ENCODE peak calls at places on chromosomes 1 and 21, in eight cellular contexts. One of them, this sample, is unnamed.

GRCh38 chr1:70211536-70211935 is 6.2 kb upstream of the LRRC40 start:
- DNase-seq in fibroblast of mammary gland: no peak
- DNase-seq in activated CD4-positive, alpha-beta T cell treated with anti-CD3 and anti-CD28 coated beads for 4 hours: no peak
- DNase-seq in 8988T: no peak
- DNase-seq in uterus: no peak
- DNase-seq in mesendoderm: no peak
- DNase-seq in HCT116: no peak
- DNase-seq in activated naive CD8-positive, alpha-beta T cell treated with anti-CD3 and anti-CD28 coated beads, Interleukin-2, amount 50 U/mL, for 16 hours: no peak
- DNase-seq in this sample: no peak

GRCh38 chr1:227924838-227925574 is 22.7 kb downstream of the WNT9A start:
- DNase-seq in HCT116: no peak
- DNase-seq in 8988T: no peak
- DNase-seq in uterus: no peak
- DNase-seq in activated CD4-positive, alpha-beta T cell treated with anti-CD3 and anti-CD28 coated beads for 4 hours: no peak
- DNase-seq in activated naive CD8-positive, alpha-beta T cell treated with anti-CD3 and anti-CD28 coated beads, Interleukin-2, amount 50 U/mL, for 16 hours: no peak
- DNase-seq in mesendoderm: no peak
- DNase-seq in fibroblast of mammary gland: no peak
- DNase-seq in this sample: no peak

GRCh38 chr1:61433646-61434045 is 291.3 kb downstream of the TM2D1 start:
- DNase-seq in mesendoderm: no peak
- DNase-seq in uterus: no peak
- DNase-seq in activated CD4-positive, alpha-beta T cell treated with anti-CD3 and anti-CD28 coated beads for 4 hours: no peak
- DNase-seq in activated naive CD8-positive, alpha-beta T cell treated with anti-CD3 and anti-CD28 coated beads, Interleukin-2, amount 50 U/mL, for 16 hours: no peak
- DNase-seq in fibroblast of mammary gland: no peak
- DNase-seq in HCT116: no peak
- DNase-seq in 8988T: no peak
- DNase-seq in this sample: no peak

GRCh38 chr1:169307176-169307575 is 60.4 kb downstream of the NME7 start:
- DNase-seq in mesendoderm: no peak
- DNase-seq in 8988T: no peak
- DNase-seq in uterus: no peak
- DNase-seq in activated naive CD8-positive, alpha-beta T cell treated with anti-CD3 and anti-CD28 coated beads, Interleukin-2, amount 50 U/mL, for 16 hours: no peak
- DNase-seq in fibroblast of mammary gland: no peak
- DNase-seq in HCT116: no peak
- DNase-seq in activated CD4-positive, alpha-beta T cell treated with anti-CD3 and anti-CD28 coated beads for 4 hours: no peak
- DNase-seq in this sample: no peak

GRCh38 chr1:79161077-79161476 is 154.5 kb upstream of the ADGRL4 start:
- DNase-seq in activated naive CD8-positive, alpha-beta T cell treated with anti-CD3 and anti-CD28 coated beads, Interleukin-2, amount 50 U/mL, for 16 hours: no peak
- DNase-seq in mesendoderm: no peak
- DNase-seq in fibroblast of mammary gland: peak
- DNase-seq in activated CD4-positive, alpha-beta T cell treated with anti-CD3 and anti-CD28 coated beads for 4 hours: no peak
- DNase-seq in HCT116: no peak
- DNase-seq in uterus: no peak
- DNase-seq in 8988T: no peak
- DNase-seq in this sample: peak

GRCh38 chr21:15968911-15969310 is 239.1 kb downstream of the USP25 start:
- DNase-seq in uterus: no peak
- DNase-seq in fibroblast of mammary gland: no peak
- DNase-seq in HCT116: no peak
- DNase-seq in mesendoderm: no peak
- DNase-seq in 8988T: no peak
- DNase-seq in activated CD4-positive, alpha-beta T cell treated with anti-CD3 and anti-CD28 coated beads for 4 hours: no peak
- DNase-seq in activated naive CD8-positive, alpha-beta T cell treated with anti-CD3 and anti-CD28 coated beads, Interleukin-2, amount 50 U/mL, for 16 hours: no peak
- DNase-seq in this sample: no peak

GRCh38 chr1:31397360-31398095 is 15.5 kb upstream of the SERINC2 start:
- DNase-seq in uterus: no peak
- DNase-seq in activated naive CD8-positive, alpha-beta T cell treated with anti-CD3 and anti-CD28 coated beads, Interleukin-2, amount 50 U/mL, for 16 hours: no peak
- DNase-seq in 8988T: no peak
- DNase-seq in mesendoderm: no peak
- DNase-seq in HCT116: peak
- DNase-seq in fibroblast of mammary gland: peak
- DNase-seq in activated CD4-positive, alpha-beta T cell treated with anti-CD3 and anti-CD28 coated beads for 4 hours: no peak
- DNase-seq in this sample: no peak

GRCh38 chr1:235919797-235920475 is 53.2 kb upstream of the LYST start:
- DNase-seq in activated CD4-positive, alpha-beta T cell treated with anti-CD3 and anti-CD28 coated beads for 4 hours: no peak
- DNase-seq in HCT116: no peak
- DNase-seq in fibroblast of mammary gland: peak
- DNase-seq in mesendoderm: peak
- DNase-seq in activated naive CD8-positive, alpha-beta T cell treated with anti-CD3 and anti-CD28 coated beads, Interleukin-2, amount 50 U/mL, for 16 hours: no peak
- DNase-seq in 8988T: no peak
- DNase-seq in uterus: no peak
- DNase-seq in this sample: peak

GRCh38 chr1:6425671-6426070 is 1.1 kb downstream of the ESPN start:
- DNase-seq in activated CD4-positive, alpha-beta T cell treated with anti-CD3 and anti-CD28 coated beads for 4 hours: no peak
- DNase-seq in 8988T: no peak
- DNase-seq in HCT116: no peak
- DNase-seq in fibroblast of mammary gland: no peak
- DNase-seq in mesendoderm: no peak
- DNase-seq in activated naive CD8-positive, alpha-beta T cell treated with anti-CD3 and anti-CD28 coated beads, Interleukin-2, amount 50 U/mL, for 16 hours: no peak
- DNase-seq in uterus: no peak
- DNase-seq in this sample: no peak

GRCh38 chr1:201809876-201810275 is 19.1 kb upstream of the IPO9 start:
- DNase-seq in 8988T: no peak
- DNase-seq in HCT116: no peak
- DNase-seq in activated naive CD8-positive, alpha-beta T cell treated with anti-CD3 and anti-CD28 coated beads, Interleukin-2, amount 50 U/mL, for 16 hours: no peak
- DNase-seq in activated CD4-positive, alpha-beta T cell treated with anti-CD3 and anti-CD28 coated beads for 4 hours: no peak
- DNase-seq in uterus: no peak
- DNase-seq in fibroblast of mammary gland: no peak
- DNase-seq in mesendoderm: no peak
- DNase-seq in this sample: no peak

GRCh38 chr1:62753031-62753965 is 30.6 kb upstream of the ATG4C start:
- DNase-seq in 8988T: no peak
- DNase-seq in uterus: no peak
- DNase-seq in HCT116: no peak
- DNase-seq in activated naive CD8-positive, alpha-beta T cell treated with anti-CD3 and anti-CD28 coated beads, Interleukin-2, amount 50 U/mL, for 16 hours: no peak
- DNase-seq in fibroblast of mammary gland: no peak
- DNase-seq in mesendoderm: no peak
- DNase-seq in activated CD4-positive, alpha-beta T cell treated with anti-CD3 and anti-CD28 coated beads for 4 hours: no peak
- DNase-seq in this sample: no peak